ENCODE peak calls at places on chromosomes 2 and 18, in ten cellular contexts. C, F, Z, V, T, E, D, P, U and X are unnamed samples. For H3K4me1, the result is how much of the 10 kb centered on the place peaks cover.

GRCh38 chr2:96116879-96117533 is 635 bp upstream of the ADRA2B start:
- DNase-seq in P (peak), Z (peak), T (peak), E (peak), C (no peak), D (no peak), U (peak), V (peak), F (peak), X (peak)

GRCh38 chr2:226742346-226742745 is 57.3 kb downstream of the IRS1 start:
- DNase-seq in F (no peak), C (peak), T (no peak), V (no peak), D (no peak), E (peak), P (no peak), Z (peak), U (no peak), X (peak)

GRCh38 chr2:48733067-48733503 is 22.4 kb downstream of the LHCGR start:
- DNase-seq in F (no peak), V (no peak), D (no peak), T (no peak), E (no peak), U (no peak), Z (no peak), P (no peak), C (no peak), X (no peak)

GRCh38 chr18:79988925-79989361 is 580 bp upstream of the TXNL4A start:
- DNase-seq in F (peak), E (peak), D (no peak), C (peak), T (no peak), U (peak), V (no peak), Z (peak), P (no peak), X (peak)

GRCh38 chr2:220219371-220219770 is 591.9 kb downstream of the SLC4A3 start:
- DNase-seq in C (no peak), U (no peak), D (no peak), F (no peak), P (no peak), E (peak), Z (no peak), V (no peak), T (no peak), X (no peak)

GRCh38 chr2:74081030-74081429 is 66.7 kb downstream of the BOLA3 start:
- DNase-seq in P (no peak), T (no peak), Z (peak), E (no peak), D (no peak), C (no peak), V (no peak), F (no peak), U (no peak), X (no peak)

GRCh38 chr2:198045227-198045626 is 240.8 kb downstream of the PLCL1 start:
- DNase-seq in Z (no peak), E (no peak), V (no peak), C (no peak), U (no peak), T (no peak), D (no peak), P (no peak), F (no peak), X (no peak)

GRCh38 chr18:31129398-31130115 is 27.3 kb upstream of the DSC2 start:
- DNase-seq in C (no peak), Z (no peak), T (no peak), D (no peak), P (no peak), F (no peak), U (no peak), E (no peak), V (no peak), X (no peak)

GRCh38 chr2:100409975-100410647 is 7.4 kb downstream of the CHST10 start:
- DNase-seq in T (no peak), V (no peak), E (no peak), U (no peak), C (no peak), P (no peak), Z (no peak), F (peak), D (no peak), X (no peak)

GRCh38 chr18:55407191-55407590 is 180.8 kb downstream of the TCF4 start:
- DNase-seq in F (no peak), P (no peak), U (no peak), C (no peak), E (no peak), D (no peak), T (no peak), Z (no peak), V (no peak), X (no peak)

GRCh38 chr2:23791030-23791429 is 135.9 kb downstream of the ATAD2B start:
- DNase-seq in Z (peak), C (no peak), E (no peak), V (no peak), T (no peak), F (no peak), U (no peak), P (peak), D (no peak), X (no peak)

GRCh38 chr2:25340340-25340886 is 1.3 kb downstream of the DNMT3A start:
- DNase-seq in P (no peak), E (no peak), V (peak), D (no peak), C (peak), U (no peak), Z (no peak), F (peak), T (no peak), X (peak)

GRCh38 chr18:77632738-77633137 is 383.1 kb downstream of the GALR1 start:
- DNase-seq in E (no peak), D (no peak), T (no peak), P (no peak), V (no peak), U (no peak), C (no peak), Z (no peak), F (no peak), X (no peak)

GRCh38 chr2:132274000-132274399 is 112.2 kb upstream of the ANKRD30BL start:
- DNase-seq in D (no peak), P (no peak), T (no peak), U (no peak), C (no peak), Z (no peak), E (no peak), F (no peak), V (no peak), X (no peak)

GRCh38 chr2:101400516-101401315 is 13.4 kb upstream of the CREG2 start:
- DNase-seq in Z (no peak), U (no peak), E (no peak), F (no peak), V (no peak), C (no peak), T (no peak), D (no peak), P (no peak), X (no peak)

GRCh38 chr2:84865181-84865783 is 15.6 kb downstream of the TRABD2A start:
- DNase-seq in U (no peak), V (no peak), E (no peak), Z (peak), P (no peak), D (no peak), F (no peak), T (no peak), C (no peak), X (no peak)

GRCh38 chr2:165857881-165858280 is 63.8 kb upstream of the GALNT3 start:
- DNase-seq in U (no peak), Z (peak), T (no peak), E (no peak), F (no peak), V (no peak), P (no peak), C (no peak), D (no peak), X (no peak)

GRCh38 chr2:43193652-43193995 is 32.8 kb downstream of the ZFP36L2 start:
- DNase-seq in V (no peak), D (no peak), T (no peak), Z (no peak), E (no peak), U (no peak), P (no peak), C (no peak), F (no peak), X (no peak)

GRCh38 chr2:43192039-43192438 is 34.4 kb downstream of the ZFP36L2 start:
- DNase-seq in U (peak), F (no peak), P (no peak), Z (no peak), V (no peak), D (no peak), E (no peak), C (no peak), T (no peak), X (no peak)

GRCh38 chr2:43196773-43197567 is 29.4 kb downstream of the ZFP36L2 start:
- DNase-seq in E (no peak), V (no peak), U (no peak), D (no peak), P (no peak), Z (peak), F (no peak), T (no peak), C (no peak), X (no peak)

GRCh38 chr2:43192939-43193651 is 33.3 kb downstream of the ZFP36L2 start:
- DNase-seq in E (no peak), C (no peak), U (no peak), D (no peak), F (no peak), P (no peak), Z (no peak), T (no peak), V (no peak), X (no peak)

GRCh38 chr2:43193996-43194869 is 32.2 kb downstream of the ZFP36L2 start:
- DNase-seq in Z (no peak), C (no peak), P (no peak), T (no peak), D (peak), E (no peak), V (no peak), U (peak), F (no peak), X (no peak)
- H3K4me3 ChIP-seq in Z (no peak), C (no peak), P (no peak), T (peak), D (no peak), E (no peak), V (peak), U (no peak), F (no peak), X (no peak)

DNA sequence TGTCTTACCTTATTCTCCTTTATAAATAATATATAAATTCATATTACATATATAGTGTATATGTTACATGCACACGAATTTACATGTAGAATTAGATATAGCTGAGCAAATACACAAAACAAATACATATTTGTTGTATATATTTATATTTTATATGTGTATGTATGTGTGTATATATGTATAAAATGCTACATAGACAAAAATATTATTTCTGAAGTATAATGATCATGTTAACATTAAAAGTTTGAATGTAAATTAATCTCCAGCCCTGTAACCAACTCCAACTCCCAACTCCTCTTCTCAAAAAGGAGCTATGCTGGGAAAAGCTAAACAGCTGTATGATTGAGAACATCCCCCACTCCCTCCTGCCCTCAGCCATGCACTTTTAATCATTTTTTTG is 42.7 kb upstream of the RND3 start:
- DNase-seq in D (no peak), F (no peak), U (no peak), V (no peak), E (no peak), Z (no peak), T (no peak), C (no peak), P (no peak), X (no peak)
- H3K4me1 ChIP-seq in D (under half), F (under half), U (under half), V (under half), E (under half), Z (under half), T (under half), C (under half), P (under half), X (under half)

GRCh38 chr2:120912101-120912985 is 176.7 kb downstream of the GLI2 start:
- DNase-seq in C (peak), T (no peak), U (no peak), E (no peak), D (peak), F (no peak), P (no peak), Z (peak), V (peak), X (peak)
- H3K4me3 ChIP-seq in C (no peak), T (no peak), U (no peak), E (no peak), D (no peak), F (no peak), P (no peak), Z (no peak), V (no peak), X (no peak)

DNA sequence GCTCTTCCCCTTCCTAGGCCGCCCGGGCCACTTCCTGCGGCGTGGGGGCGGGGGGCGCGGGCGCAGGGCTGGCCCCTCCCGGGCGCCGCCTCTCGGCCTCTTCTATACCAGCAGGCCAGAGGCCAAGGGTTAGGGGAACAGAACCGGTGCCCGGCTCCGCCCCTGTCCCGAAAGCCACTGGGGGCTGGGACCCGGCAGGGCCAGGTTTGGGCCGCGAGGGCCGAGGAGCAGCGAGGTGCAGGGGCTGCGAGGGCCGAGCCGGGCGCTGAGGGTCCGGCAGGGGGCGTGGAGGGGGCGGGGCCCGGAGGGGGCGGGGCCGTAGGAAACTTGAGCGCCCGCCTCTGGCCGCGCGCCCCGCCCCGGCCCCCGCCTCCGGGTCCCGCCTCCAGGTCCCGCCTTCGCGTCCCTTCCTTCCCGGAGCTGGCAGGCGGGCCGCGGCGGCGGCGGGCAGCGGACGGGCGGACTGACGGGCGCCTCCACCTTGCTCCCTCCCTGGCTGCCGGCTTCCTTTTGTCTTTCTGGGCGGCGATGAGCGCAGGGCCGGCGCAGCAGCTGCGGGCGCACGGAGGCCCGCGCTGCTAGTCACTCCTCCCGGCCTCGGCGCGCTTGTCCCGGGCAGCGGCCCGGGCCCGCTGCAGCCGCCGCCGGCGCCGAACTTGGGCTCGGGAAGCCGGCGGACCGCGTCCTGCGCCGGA is at the start of gene HPCAL1:
- DNase-seq in E (peak), V (peak), P (peak), T (peak), D (peak), F (peak), C (peak), U (peak), Z (peak), X (peak)
- H3K4me1 ChIP-seq in E (under half), V (under half), P (under half), T (half or more), D (under half), F (under half), C (under half), U (under half), Z (under half), X (under half)

DNA sequence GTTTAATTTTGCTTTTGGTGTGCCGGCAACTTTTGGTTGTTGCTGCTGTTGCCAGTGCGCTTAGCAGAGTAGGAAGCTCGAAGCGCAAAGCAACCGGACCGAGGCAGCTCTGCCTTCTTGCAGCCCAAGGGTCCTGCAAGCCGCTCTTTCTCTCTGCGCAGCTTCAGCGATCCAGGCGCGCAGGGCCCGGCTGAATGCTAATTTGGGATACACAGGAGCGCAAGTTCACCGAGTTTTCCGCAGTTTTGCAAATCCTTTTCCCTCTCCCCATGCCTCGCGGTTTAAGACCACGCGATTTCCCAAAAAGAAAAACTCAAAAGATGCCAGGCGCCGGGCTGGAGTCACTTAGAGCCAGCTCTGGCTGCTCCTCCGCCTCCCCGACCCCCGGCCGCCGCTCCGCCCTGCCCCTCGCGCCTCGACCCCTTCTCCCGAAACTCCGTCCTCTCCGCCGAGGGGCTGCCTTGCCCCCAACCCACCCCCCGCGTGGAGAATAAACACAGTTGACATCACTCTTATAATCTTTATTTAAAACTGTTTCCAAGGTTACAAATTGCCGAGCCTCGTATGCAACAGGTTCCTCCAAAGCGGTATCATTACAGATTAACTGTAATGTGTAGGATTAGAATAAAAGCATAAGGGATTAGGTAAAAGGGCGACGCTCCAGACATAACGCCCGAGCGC is 13.4 kb upstream of the SIX3 start:
- DNase-seq in U (peak), D (no peak), Z (no peak), V (no peak), F (peak), C (no peak), T (no peak), E (no peak), P (no peak), X (no peak)
- H3K4me3 ChIP-seq in U (no peak), D (no peak), Z (no peak), V (no peak), F (peak), C (no peak), T (no peak), E (no peak), P (no peak), X (peak)

DNA sequence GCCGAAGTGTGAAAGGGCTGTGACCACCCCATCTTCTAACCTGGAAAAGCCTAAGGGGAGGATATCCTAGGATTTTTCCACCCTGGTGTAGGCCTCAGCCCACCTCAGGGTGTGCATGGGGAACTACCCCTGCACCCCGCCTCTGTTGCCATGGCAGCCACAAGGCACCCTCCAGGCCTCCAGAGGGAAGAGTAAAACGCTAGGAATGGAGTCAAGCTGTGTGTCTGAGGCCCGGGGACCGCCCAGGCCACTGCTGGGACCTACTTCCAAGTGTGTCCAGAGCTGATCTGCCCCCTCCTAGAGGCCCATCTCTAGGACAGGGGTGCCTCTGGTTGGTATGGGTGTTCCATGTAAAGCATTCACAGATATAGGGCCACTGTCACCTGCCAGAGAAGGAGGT is 86.7 kb downstream of the PLB1 start:
- DNase-seq in U (no peak), T (no peak), D (no peak), E (no peak), F (no peak), Z (no peak), C (no peak), P (no peak), V (no peak), X (no peak)
- H3K4me1 ChIP-seq in U (under half), T (under half), D (under half), E (under half), F (under half), Z (under half), C (under half), P (under half), V (under half), X (under half)

DNA sequence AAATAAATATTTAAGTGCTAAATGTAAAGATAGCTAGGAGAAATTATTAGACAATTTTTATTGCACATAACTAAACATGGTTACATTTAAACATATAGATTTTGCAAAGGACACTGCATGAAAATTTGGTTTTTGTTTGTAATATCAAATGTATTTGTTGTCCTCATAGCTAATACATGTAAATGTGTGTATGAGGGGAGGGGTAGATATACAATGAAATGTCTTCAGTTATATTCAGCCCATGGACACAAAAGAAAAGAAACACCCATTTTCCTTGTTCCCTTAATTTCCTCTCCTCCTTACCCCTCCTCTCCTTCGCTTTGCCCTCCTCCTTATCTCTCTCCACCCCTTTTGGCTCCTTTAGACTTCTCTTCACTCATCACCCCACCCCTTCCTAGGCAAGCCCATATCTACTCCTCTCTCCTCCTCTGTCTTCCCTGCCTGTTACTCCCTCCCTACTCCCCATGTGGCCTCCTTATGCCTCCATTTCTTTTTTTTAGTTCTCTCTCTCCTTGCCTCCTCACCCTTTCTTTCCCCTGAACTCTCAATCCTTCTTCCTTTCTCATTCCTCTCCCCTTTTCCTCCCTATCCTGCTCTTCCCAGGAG is 1.4 kb downstream of the COL3A1 start:
- DNase-seq in U (peak), V (no peak), C (peak), P (no peak), D (no peak), T (no peak), Z (peak), F (no peak), E (no peak), X (no peak)
- H3K4me3 ChIP-seq in U (no peak), V (peak), C (peak), P (no peak), D (no peak), T (no peak), Z (peak), F (peak), E (peak), X (peak)

GRCh38 chr2:130355578-130356431 is at the start of gene PTPN18:
- DNase-seq in E (peak), P (peak), C (peak), Z (peak), U (peak), T (peak), V (peak), F (peak), D (peak), X (peak)

GRCh38 chr2:130352229-130352628 is 3.6 kb upstream of the PTPN18 start:
- DNase-seq in F (no peak), E (no peak), T (no peak), D (no peak), V (no peak), Z (no peak), P (no peak), C (no peak), U (no peak), X (no peak)

GRCh38 chr2:130353291-130354134 is 2.3 kb upstream of the PTPN18 start:
- DNase-seq in Z (no peak), E (no peak), V (no peak), U (no peak), T (no peak), P (no peak), F (no peak), C (no peak), D (peak), X (no peak)

GRCh38 chr2:130355181-130355577 is 677 bp upstream of the PTPN18 start:
- DNase-seq in Z (no peak), E (no peak), P (no peak), V (no peak), U (no peak), F (no peak), T (no peak), D (peak), C (no peak), X (no peak)

DNA sequence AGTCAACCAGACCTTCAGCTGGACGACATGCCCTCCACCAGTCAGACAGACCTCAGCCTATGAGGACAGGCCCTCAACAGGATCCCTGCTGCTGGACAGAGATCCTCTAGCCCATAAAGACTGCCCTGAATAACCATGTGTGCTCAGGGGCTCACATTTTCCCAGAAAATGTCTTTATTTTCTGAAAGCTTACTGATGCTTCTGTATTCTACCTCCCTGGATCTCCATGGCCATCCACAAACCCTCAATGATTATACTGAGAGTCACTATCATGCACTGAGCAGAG is 1.8 kb upstream of the PTPN18 start:
- DNase-seq in E (no peak), V (no peak), P (no peak), F (peak), D (no peak), C (no peak), Z (no peak), U (no peak), T (no peak), X (no peak)
- H3K4me1 ChIP-seq in E (under half), V (under half), P (under half), F (under half), D (under half), C (under half), Z (under half), U (under half), T (under half), X (under half)